ENCODE peak calls at places on chromosomes 4 and X, in ten cellular contexts. W, T, R, O, Q, Y, I, F, D and V are unnamed samples.

GRCh38 chr4:26803462-26803861 is 57.2 kb upstream of the STIM2 start:
- DNase-seq in W (no peak), T (no peak), R (no peak), O (no peak), Q (no peak), Y (no peak), I (no peak), F (no peak), D (no peak), V (no peak)

GRCh38 chr4:138301536-138301935 is 59.4 kb upstream of the SLC7A11 start:
- DNase-seq in W (no peak), T (no peak), R (no peak), O (no peak), Q (no peak), Y (no peak), I (no peak), F (no peak), D (no peak), V (no peak)

GRCh38 chr4:69322055-69322454 is 41.8 kb downstream of the UGT2B28 start:
- DNase-seq in W (peak), T (no peak), R (no peak), O (no peak), Q (no peak), Y (peak), I (no peak), F (no peak), D (no peak), V (peak)

GRCh38 chr4:33060873-33061542 is 2340.8 kb downstream of the PCDH7 start:
- DNase-seq in W (peak), T (peak), R (peak), O (peak), Q (no peak), Y (peak), I (no peak), F (peak), D (no peak), V (peak)

GRCh38 chrX:149572743-149573142 is 14.5 kb downstream of the MAGEA9B start:
- DNase-seq in W (no peak), T (no peak), R (no peak), O (no peak), Q (no peak), Y (no peak), I (no peak), F (no peak), D (no peak), V (no peak)

GRCh38 chr4:155107059-155107458 is 101.4 kb upstream of the NPY2R start:
- DNase-seq in W (no peak), T (no peak), R (no peak), O (no peak), Q (no peak), Y (no peak), I (no peak), F (no peak), D (no peak), V (no peak)

GRCh38 chrX:24768556-24768955 is 74.8 kb downstream of the POLA1 start:
- DNase-seq in W (no peak), T (no peak), R (no peak), O (no peak), Q (no peak), Y (no peak), I (no peak), F (no peak), D (no peak), V (no peak)

GRCh38 chr4:55386840-55387239 is 8.9 kb upstream of the TMEM165 start:
- DNase-seq in W (no peak), T (no peak), R (no peak), O (no peak), Q (no peak), Y (no peak), I (no peak), F (no peak), D (no peak), V (no peak)

GRCh38 chrX:130155564-130155963 is 10.1 kb downstream of the AIFM1 start:
- DNase-seq in W (no peak), T (no peak), R (no peak), O (no peak), Q (no peak), Y (no peak), I (no peak), F (no peak), D (no peak), V (no peak)

GRCh38 chr4:98609946-98610345 is 48.5 kb downstream of the TSPAN5 start:
- DNase-seq in W (peak), T (no peak), R (no peak), O (no peak), Q (no peak), Y (no peak), I (no peak), F (no peak), D (no peak), V (no peak)

GRCh38 chr4:134628074-134628473 is 426.5 kb upstream of the PABPC4L start:
- DNase-seq in W (peak), T (no peak), R (no peak), O (no peak), Q (no peak), Y (no peak), I (no peak), F (no peak), D (no peak), V (no peak)

GRCh38 chr4:107183155-107183774 is 147.2 kb upstream of the DKK2 start:
- DNase-seq in W (peak), T (no peak), R (peak), O (no peak), Q (no peak), Y (peak), I (peak), F (peak), D (no peak), V (peak)

GRCh38 chr4:102541708-102542107 is 40.5 kb downstream of the NFKB1 start:
- DNase-seq in W (no peak), T (no peak), R (no peak), O (peak), Q (no peak), Y (no peak), I (no peak), F (no peak), D (no peak), V (no peak)

GRCh38 chr4:24472514-24473308 is 111.6 kb downstream of the DHX15 start:
- DNase-seq in W (peak), T (peak), R (peak), O (peak), Q (peak), Y (peak), I (peak), F (peak), D (peak), V (peak)

GRCh38 chrX:56783450-56783831 is 54.4 kb downstream of the NBDY start:
- DNase-seq in W (no peak), T (peak), R (no peak), O (peak), Q (no peak), Y (peak), I (peak), F (no peak), D (no peak), V (no peak)

GRCh38 chr4:174292473-174292872 is 8.8 kb downstream of the CEP44 start:
- DNase-seq in W (peak), T (no peak), R (no peak), O (no peak), Q (no peak), Y (no peak), I (no peak), F (no peak), D (no peak), V (no peak)

GRCh38 chrX:140439455-140439854 is 65.4 kb downstream of the SOX3 start:
- DNase-seq in W (no peak), T (peak), R (peak), O (no peak), Q (no peak), Y (no peak), I (no peak), F (no peak), D (peak), V (peak)

GRCh38 chr4:168028568-168028967 is 63.8 kb upstream of the ANXA10 start:
- DNase-seq in W (no peak), T (no peak), R (no peak), O (no peak), Q (no peak), Y (peak), I (no peak), F (no peak), D (no peak), V (no peak)

GRCh38 chr4:128220286-128221235 is 67.1 kb downstream of the PGRMC2 start:
- DNase-seq in W (peak), T (no peak), R (no peak), O (no peak), Q (no peak), Y (peak), I (no peak), F (no peak), D (no peak), V (peak)

GRCh38 chr4:56953680-56954520 is 23.5 kb downstream of the NOA1 start:
- DNase-seq in W (no peak), T (no peak), R (no peak), O (no peak), Q (no peak), Y (no peak), I (no peak), F (no peak), D (no peak), V (no peak)

GRCh38 chr4:186918466-186918865 is 194.8 kb upstream of the FAT1 start:
- DNase-seq in W (peak), T (no peak), R (no peak), O (no peak), Q (no peak), Y (no peak), I (no peak), F (no peak), D (no peak), V (no peak)

GRCh38 chrX:335758-336155 is 17.2 kb upstream of the GTPBP6 start:
- DNase-seq in W (no peak), T (peak), R (no peak), O (peak), Q (no peak), Y (no peak), I (no peak), F (no peak), D (peak), V (no peak)

GRCh38 chr4:11700751-11701226 is 272.1 kb upstream of the HS3ST1 start:
- DNase-seq in W (peak), T (no peak), R (no peak), O (no peak), Q (no peak), Y (peak), I (no peak), F (no peak), D (no peak), V (peak)

GRCh38 chr4:17721496-17722360 is 59.7 kb downstream of the FAM184B start:
- DNase-seq in W (no peak), T (no peak), R (no peak), O (no peak), Q (no peak), Y (peak), I (no peak), F (no peak), D (no peak), V (peak)

GRCh38 chr4:80266902-80267380 is 477 bp downstream of the FGF5 start:
- DNase-seq in W (peak), T (no peak), R (peak), O (no peak), Q (no peak), Y (peak), I (no peak), F (no peak), D (no peak), V (peak)

GRCh38 chr4:74038161-74039064 is at the start of gene CXCL3:
- DNase-seq in W (peak), T (peak), R (peak), O (peak), Q (peak), Y (peak), I (peak), F (peak), D (peak), V (peak)

GRCh38 chr4:70994387-70995099 is 1.1 kb downstream of the DCK start:
- DNase-seq in W (no peak), T (no peak), R (no peak), O (no peak), Q (no peak), Y (no peak), I (no peak), F (no peak), D (no peak), V (no peak)

GRCh38 chr4:55830048-55830447 is 10.5 kb downstream of the EXOC1L start:
- DNase-seq in W (no peak), T (no peak), R (no peak), O (no peak), Q (no peak), Y (no peak), I (no peak), F (no peak), D (no peak), V (no peak)

GRCh38 chrX:138345801-138346200 is 365.7 kb downstream of the FGF13 start:
- DNase-seq in W (no peak), T (no peak), R (no peak), O (no peak), Q (no peak), Y (no peak), I (no peak), F (no peak), D (no peak), V (no peak)

GRCh38 chrX:153993978-153994377 is 21.4 kb downstream of the TMEM187 start:
- DNase-seq in W (no peak), T (no peak), R (no peak), O (no peak), Q (no peak), Y (no peak), I (no peak), F (no peak), D (no peak), V (no peak)

GRCh38 chrX:153993079-153993478 is 20.5 kb downstream of the TMEM187 start:
- DNase-seq in W (no peak), T (no peak), R (no peak), O (no peak), Q (no peak), Y (no peak), I (no peak), F (no peak), D (no peak), V (no peak)

GRCh38 chrX:153992180-153992579 is 19.6 kb downstream of the TMEM187 start:
- DNase-seq in W (no peak), T (no peak), R (no peak), O (no peak), Q (no peak), Y (no peak), I (no peak), F (no peak), D (no peak), V (no peak)

GRCh38 chrX:153999359-154000037 is 20.2 kb downstream of the IRAK1 start:
- DNase-seq in W (no peak), T (no peak), R (no peak), O (peak), Q (no peak), Y (no peak), I (no peak), F (no peak), D (no peak), V (no peak)

DNA sequence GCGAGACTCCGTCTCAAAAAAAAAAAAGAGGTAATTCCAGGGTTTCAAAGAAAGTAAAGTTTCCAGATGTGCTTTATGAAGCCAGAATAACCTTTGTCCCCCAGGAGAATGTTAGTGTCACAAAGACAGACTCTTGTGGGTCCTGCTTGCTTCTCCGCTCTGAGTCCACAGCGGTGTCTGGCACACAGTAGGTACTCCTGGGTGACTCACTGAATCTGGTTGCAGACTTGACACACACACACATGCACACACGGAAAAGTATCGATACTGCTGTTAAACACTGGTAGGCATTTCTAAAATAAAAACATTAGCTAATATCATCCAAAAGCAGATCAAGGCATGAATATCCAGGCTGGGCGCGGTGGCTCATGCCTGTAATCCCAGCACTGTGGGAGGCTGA is 22.9 kb downstream of the TMEM187 start:
- DNase-seq in W (no peak), T (no peak), R (no peak), O (no peak), Q (no peak), Y (no peak), I (no peak), F (no peak), D (no peak), V (no peak)
- H3K27ac ChIP-seq in W (no peak), T (no peak), R (no peak), O (no peak), Q (no peak), Y (no peak), I (no peak), F (no peak), D (no peak), V (no peak)

GRCh38 chrX:21479695-21480280 is 105.6 kb downstream of the CNKSR2 start:
- DNase-seq in W (peak), T (no peak), R (no peak), O (no peak), Q (no peak), Y (peak), I (no peak), F (peak), D (no peak), V (peak)
- TF ChIP-seq CTCF in W (peak), T (peak), R (no peak), O (peak), Q (peak), Y (peak), I (no peak), F (peak), D (peak), V (peak)

DNA sequence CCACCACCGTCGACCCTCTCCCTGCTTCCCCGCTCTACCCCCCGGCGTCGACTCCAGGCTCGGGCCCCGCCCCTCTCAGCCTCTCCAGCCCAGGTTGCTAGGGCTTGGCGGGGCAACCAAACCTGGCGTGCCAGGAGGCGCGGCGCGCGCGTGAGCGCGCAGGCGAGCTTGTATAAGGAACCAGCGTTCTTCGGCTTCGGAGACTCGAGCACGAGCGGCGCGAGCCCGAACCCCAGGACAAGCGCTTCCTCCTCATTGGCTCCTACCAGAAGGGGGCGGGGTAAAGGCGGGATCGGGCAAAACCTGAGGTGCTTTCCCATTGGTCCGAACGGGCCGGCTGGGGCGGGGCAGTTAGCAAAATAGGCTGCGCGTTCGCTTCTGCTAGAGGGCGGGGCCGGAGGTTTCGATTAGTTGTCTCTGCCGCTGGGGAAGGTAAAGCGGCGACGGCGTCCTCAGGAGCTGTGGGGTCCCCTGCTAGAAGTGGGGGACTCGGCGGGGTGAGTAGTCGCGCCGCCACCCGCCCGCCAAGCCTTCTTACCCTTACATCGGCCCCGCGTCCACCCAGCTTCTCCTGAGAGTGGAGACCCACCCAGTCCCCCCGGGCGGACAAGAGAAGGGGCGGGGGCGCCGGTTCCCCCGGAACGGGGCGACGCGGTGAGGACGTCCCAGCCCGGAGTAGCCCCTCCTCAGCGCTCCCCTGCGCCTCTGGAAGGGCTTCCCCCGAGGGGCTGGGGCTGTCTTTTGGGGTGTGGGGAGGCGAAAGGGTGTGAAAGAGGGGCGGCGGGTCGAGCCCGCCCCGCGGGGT is at the start of gene CDKL5:
- DNase-seq in W (peak), T (peak), R (peak), O (peak), Q (peak), Y (peak), I (peak), F (peak), D (peak), V (peak)
- H3K27ac ChIP-seq in W (peak), T (no peak), R (peak), O (peak), Q (peak), Y (peak), I (peak), F (peak), D (peak), V (peak)

DNA sequence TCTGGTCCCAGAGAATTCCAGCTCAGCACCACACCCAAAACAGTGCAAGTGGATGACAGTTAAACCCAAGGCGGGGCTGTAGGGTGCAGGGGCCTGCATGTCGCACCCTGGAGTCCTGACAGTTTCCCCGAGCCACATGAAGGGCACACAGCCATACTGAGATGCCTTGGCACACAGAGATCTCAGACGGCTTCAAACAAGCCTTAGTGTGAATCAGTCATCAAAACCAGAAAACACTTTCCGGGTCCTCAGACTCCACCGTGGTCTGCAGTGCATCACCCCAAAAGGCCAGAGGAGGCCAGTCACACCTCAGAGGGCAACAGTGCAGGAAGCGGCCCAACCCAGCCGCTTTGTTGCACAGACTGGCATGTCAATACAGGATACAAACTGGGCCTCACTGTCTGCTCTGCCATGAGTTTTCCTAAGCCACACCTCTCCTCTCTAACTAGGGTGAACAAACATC is 64.6 kb upstream of the ENPP6 start:
- DNase-seq in W (no peak), T (no peak), R (no peak), O (no peak), Q (no peak), Y (peak), I (no peak), F (no peak), D (peak), V (peak)
- TF ChIP-seq CTCF in W (no peak), T (no peak), R (no peak), O (no peak), Q (peak), Y (peak), I (no peak), F (no peak), D (peak), V (peak)

DNA sequence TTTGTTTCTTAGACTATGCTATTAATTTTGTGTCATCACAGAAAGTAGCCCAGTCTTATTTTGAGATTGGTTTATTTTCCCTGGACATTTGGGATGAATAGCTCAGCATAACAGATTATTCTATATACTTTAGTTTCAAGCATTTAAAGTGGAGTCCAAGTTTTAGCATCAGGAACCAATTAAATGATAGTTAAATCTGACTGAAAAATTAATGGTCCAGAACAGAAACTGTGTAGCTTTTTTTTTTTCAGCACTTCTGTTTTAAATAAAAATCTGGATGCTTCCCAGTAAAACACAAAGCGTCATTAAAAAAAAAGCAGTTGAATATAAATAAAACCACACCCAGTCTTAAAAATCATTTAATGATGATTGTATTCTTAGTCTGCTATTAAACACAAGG is 59.4 kb upstream of the PITX2 start:
- DNase-seq in W (no peak), T (no peak), R (no peak), O (no peak), Q (no peak), Y (no peak), I (no peak), F (no peak), D (no peak), V (no peak)
- H3K27ac ChIP-seq in W (no peak), T (no peak), R (no peak), O (no peak), Q (no peak), Y (no peak), I (no peak), F (no peak), D (no peak), V (no peak)

GRCh38 chr4:9762823-9763475 is 18.5 kb upstream of the DRD5 start:
- DNase-seq in W (peak), T (no peak), R (peak), O (no peak), Q (peak), Y (peak), I (peak), F (peak), D (no peak), V (peak)
- TF ChIP-seq CTCF in W (peak), T (peak), R (peak), O (peak), Q (peak), Y (peak), I (no peak), F (peak), D (peak), V (peak)